ENCODE peak calls at places on chromosomes 16 and 17, in ten cellular contexts. L, M, U, K, R, P, N, Z, V and T are unnamed samples.

GRCh38 chr17:61325382-61326073 is 74.1 kb upstream of the TBX2 start:
- DNase-seq in L (no peak), M (no peak), U (no peak), K (no peak), R (no peak), P (peak), N (peak), Z (peak), V (no peak), T (no peak)

GRCh38 chr17:50697076-50697475 is 10.6 kb downstream of the ANKRD40 start:
- DNase-seq in L (no peak), M (no peak), U (no peak), K (no peak), R (no peak), P (peak), N (no peak), Z (no peak), V (no peak), T (no peak)

GRCh38 chr16:85144026-85144915 is 32.0 kb upstream of the CIBAR2 start:
- DNase-seq in L (no peak), M (no peak), U (no peak), K (no peak), R (no peak), P (no peak), N (no peak), Z (no peak), V (no peak), T (no peak)

GRCh38 chr17:82689077-82689476 is 9.4 kb downstream of the RAB40B start:
- DNase-seq in L (no peak), M (no peak), U (no peak), K (no peak), R (no peak), P (no peak), N (no peak), Z (no peak), V (no peak), T (no peak)

GRCh38 chr17:45388604-45389325 is 43.9 kb downstream of the ARHGAP27 start:
- DNase-seq in L (peak), M (no peak), U (no peak), K (no peak), R (no peak), P (peak), N (no peak), Z (no peak), V (no peak), T (no peak)

GRCh38 chr16:85157813-85158701 is 45.8 kb upstream of the CIBAR2 start:
- DNase-seq in L (no peak), M (peak), U (no peak), K (peak), R (no peak), P (no peak), N (peak), Z (no peak), V (no peak), T (no peak)

GRCh38 chr17:74011963-74012362 is 191.5 kb upstream of the RPL38 start:
- DNase-seq in L (no peak), M (no peak), U (no peak), K (no peak), R (no peak), P (no peak), N (no peak), Z (no peak), V (no peak), T (no peak)

GRCh38 chr17:39621523-39622379 is 5.0 kb upstream of the PPP1R1B start:
- DNase-seq in L (peak), M (peak), U (peak), K (peak), R (peak), P (peak), N (peak), Z (peak), V (peak), T (peak)

GRCh38 chr16:4385066-4385788 is 13.6 kb downstream of the VASN start:
- DNase-seq in L (no peak), M (no peak), U (no peak), K (peak), R (no peak), P (no peak), N (no peak), Z (no peak), V (no peak), T (no peak)

GRCh38 chr17:28745052-28745776 is 1.4 kb downstream of the TRAF4 start:
- DNase-seq in L (peak), M (peak), U (peak), K (peak), R (peak), P (peak), N (peak), Z (peak), V (peak), T (no peak)

GRCh38 chr17:30369995-30370394 is 8.7 kb upstream of the CPD start:
- DNase-seq in L (peak), M (no peak), U (no peak), K (no peak), R (no peak), P (peak), N (no peak), Z (no peak), V (no peak), T (no peak)

GRCh38 chr17:30368896-30369720 is 9.6 kb upstream of the CPD start:
- DNase-seq in L (no peak), M (no peak), U (no peak), K (no peak), R (no peak), P (no peak), N (no peak), Z (no peak), V (no peak), T (no peak)

GRCh38 chr17:30375661-30376060 is 3.1 kb upstream of the CPD start:
- DNase-seq in L (peak), M (no peak), U (no peak), K (no peak), R (no peak), P (no peak), N (no peak), Z (peak), V (peak), T (no peak)

GRCh38 chr17:30376621-30377452 is 1.9 kb upstream of the CPD start:
- DNase-seq in L (peak), M (peak), U (peak), K (no peak), R (peak), P (peak), N (peak), Z (peak), V (peak), T (peak)

DNA sequence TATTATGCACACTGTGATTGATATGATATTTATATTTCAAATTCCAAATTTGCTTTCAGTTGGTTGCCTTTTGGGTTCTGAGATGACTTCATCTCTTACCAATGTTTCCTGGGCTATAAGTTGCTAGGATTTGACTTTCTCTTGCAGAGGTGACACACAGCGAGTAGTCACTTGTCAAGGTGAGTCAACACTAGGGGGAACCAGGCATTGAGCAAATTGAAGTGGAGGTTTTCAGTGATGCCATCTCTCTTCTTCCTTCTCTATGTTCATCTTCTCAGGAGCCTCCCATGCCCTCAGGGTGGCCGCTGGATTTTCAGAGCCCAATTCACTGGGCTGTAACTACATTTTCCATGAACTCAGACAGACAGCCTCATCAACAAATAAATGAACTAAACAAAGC is 6.0 kb upstream of the CPD start:
- DNase-seq in L (peak), M (no peak), U (no peak), K (no peak), R (no peak), P (peak), N (no peak), Z (no peak), V (no peak), T (no peak)
- TF ChIP-seq CTCF in L (peak), M (no peak), U (no peak), K (peak), R (peak), P (peak), N (no peak), Z (no peak), V (peak), T (peak)

DNA sequence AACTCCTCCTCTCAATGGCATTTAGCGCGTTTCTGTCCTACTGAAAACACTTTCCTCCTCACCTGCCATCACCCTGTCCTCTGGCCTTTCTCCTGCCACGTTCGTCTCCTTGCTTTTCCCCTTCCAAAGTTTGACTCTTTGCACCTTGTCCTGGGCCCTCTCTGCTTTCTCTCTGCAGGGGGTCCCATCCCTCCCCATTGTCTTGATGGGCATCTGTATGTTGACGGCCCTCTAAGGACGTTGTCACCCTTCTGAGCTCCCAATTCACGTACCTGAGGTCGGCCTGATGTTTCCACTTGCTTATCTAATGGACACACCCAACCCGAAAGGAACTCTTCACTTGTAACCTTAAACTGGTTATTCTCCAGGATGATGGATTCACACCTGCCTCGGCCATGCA is 170.4 kb downstream of the WSCD1 start:
- DNase-seq in L (no peak), M (no peak), U (no peak), K (no peak), R (no peak), P (no peak), N (no peak), Z (no peak), V (no peak), T (no peak)
- H3K4me3 ChIP-seq in L (no peak), M (no peak), U (no peak), K (no peak), R (no peak), P (no peak), N (no peak), Z (no peak), V (no peak), T (no peak)

GRCh38 chr17:77771145-77771544 is 187.4 kb upstream of the TNRC6C start:
- DNase-seq in L (no peak), M (no peak), U (no peak), K (no peak), R (no peak), P (no peak), N (no peak), Z (no peak), V (no peak), T (no peak)

GRCh38 chr17:77772899-77773358 is 185.6 kb upstream of the TNRC6C start:
- DNase-seq in L (no peak), M (no peak), U (no peak), K (peak), R (no peak), P (no peak), N (no peak), Z (no peak), V (no peak), T (no peak)

GRCh38 chr17:77771998-77772397 is 186.5 kb upstream of the TNRC6C start:
- DNase-seq in L (no peak), M (no peak), U (no peak), K (no peak), R (no peak), P (no peak), N (no peak), Z (no peak), V (no peak), T (no peak)

GRCh38 chr17:77771587-77771986 is 186.9 kb upstream of the TNRC6C start:
- DNase-seq in L (no peak), M (no peak), U (no peak), K (no peak), R (no peak), P (no peak), N (no peak), Z (no peak), V (no peak), T (no peak)

DNA sequence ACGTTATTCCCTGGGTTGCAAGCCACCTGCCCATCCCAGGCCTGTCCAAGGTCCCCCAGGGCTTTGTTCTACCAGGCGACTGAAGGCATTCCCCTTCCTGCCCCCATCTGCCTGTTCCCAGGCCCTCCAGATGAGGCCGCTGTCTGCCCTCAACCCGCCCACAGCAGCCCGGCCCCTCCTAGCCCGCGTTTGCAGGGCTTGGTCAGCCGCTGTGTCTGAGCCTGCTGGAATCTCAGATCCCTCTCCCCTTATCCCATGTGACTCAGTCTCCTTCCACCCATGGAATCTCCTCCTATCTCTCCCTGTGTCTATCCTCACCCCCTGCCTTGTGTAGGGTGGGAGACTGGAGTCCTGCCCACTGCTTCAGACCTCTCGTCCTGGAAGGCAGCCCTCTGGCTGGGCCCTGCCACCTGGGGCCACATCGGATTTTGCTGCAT is 186.0 kb upstream of the TNRC6C start:
- DNase-seq in L (no peak), M (peak), U (peak), K (peak), R (peak), P (peak), N (peak), Z (peak), V (peak), T (peak)
- TF ChIP-seq CTCF in L (peak), M (peak), U (peak), K (peak), R (peak), P (peak), N (peak), Z (peak), V (peak), T (peak)

DNA sequence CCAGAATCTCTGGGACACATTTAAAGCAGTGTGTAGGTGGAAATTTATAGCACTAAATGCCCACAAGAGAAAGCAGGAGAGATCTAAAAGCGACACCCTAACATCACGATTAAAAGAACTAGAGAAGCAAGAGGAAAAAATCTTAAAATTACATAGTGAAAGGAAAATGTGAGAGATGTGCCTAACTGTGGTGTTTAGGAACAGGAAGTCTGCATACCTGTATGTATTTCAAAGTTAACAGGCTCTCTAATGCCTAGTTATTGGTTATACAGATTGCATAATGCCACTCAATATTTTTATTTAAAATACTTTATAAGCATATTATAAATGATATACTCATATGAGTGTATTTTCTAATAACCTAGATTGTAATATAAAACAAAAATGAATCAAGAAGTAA is 25.9 kb downstream of the ZNF267 start:
- DNase-seq in L (no peak), M (no peak), U (no peak), K (no peak), R (no peak), P (no peak), N (no peak), Z (no peak), V (no peak), T (no peak)
- H3K4me3 ChIP-seq in L (no peak), M (no peak), U (no peak), K (no peak), R (no peak), P (no peak), N (no peak), Z (no peak), V (no peak), T (no peak)

DNA sequence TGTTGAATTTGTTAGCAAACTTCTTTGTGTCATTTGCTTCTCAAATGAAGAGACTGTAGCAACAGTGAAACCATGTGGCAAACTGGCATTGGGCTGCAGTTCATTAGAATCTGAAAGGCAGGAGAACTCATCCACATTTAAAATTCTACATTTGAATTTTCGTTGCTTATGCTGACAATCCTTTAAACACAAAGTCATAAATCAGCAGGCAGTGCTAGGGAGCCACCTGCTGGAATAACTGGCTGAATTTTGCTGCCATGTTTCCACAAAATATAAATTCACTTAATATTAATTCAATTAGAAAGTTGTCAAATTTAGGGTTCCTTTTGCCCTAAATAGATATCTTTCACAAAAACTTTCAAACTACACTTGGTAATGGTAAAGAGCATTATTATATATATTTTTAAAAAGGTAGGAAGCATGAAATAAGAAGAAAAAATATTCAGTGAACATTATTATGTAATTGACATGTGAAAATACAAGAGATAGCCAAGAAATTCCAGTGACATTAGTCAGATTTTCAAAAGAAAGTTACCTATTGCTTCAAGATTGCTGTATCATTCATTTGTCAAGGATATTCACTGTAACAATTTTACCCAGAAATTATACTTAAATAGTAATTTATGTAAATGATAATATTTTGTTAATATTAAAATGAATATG is 350.1 kb downstream of the KIF2B start:
- DNase-seq in L (peak), M (no peak), U (peak), K (peak), R (no peak), P (peak), N (peak), Z (peak), V (peak), T (peak)
- TF ChIP-seq CTCF in L (peak), M (no peak), U (peak), K (peak), R (peak), P (peak), N (peak), Z (peak), V (peak), T (peak)

DNA sequence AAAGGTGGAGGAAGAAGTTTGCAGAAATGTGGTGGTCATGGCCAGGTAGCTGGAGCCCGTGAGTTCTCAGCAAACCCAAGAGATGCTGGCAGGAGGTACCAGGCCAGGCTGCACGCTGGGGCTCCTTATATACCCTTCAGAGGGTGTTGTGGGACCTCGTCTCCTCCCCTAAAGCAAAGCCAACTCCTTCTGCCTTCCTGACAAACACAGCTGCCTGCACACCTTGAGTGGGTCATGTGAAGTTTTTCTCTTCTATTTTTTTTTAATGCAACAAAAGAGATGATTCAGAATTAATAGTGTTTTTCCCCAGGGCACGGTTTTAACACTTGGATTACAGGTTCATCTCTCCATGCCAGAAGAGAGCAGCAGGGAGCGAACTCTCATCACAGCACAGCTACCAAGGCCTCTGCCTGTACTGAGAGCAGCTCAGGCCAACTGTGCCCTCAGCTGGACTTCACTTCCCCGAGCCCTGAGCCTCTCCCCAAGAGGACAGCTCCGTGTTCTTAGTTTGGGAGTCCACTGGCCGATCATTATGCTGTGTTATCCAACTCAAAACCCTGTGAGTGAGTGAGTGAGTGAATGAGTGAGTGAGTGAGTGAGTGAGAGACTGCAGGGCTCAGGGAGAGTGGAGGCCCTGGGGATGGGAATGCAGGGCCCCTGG is at the start of gene KRT15:
- DNase-seq in L (peak), M (no peak), U (no peak), K (no peak), R (no peak), P (peak), N (no peak), Z (peak), V (peak), T (no peak)
- H3K4me3 ChIP-seq in L (peak), M (no peak), U (no peak), K (no peak), R (no peak), P (peak), N (no peak), Z (no peak), V (no peak), T (no peak)

GRCh38 chr17:8791248-8791909 is 7.8 kb downstream of the MFSD6L start:
- DNase-seq in L (no peak), M (no peak), U (no peak), K (no peak), R (no peak), P (no peak), N (no peak), Z (no peak), V (no peak), T (no peak)
- TF ChIP-seq CTCF in L (peak), M (no peak), U (peak), K (peak), R (no peak), P (peak), N (peak), Z (no peak), V (peak), T (no peak)